ENCODE peak calls at places on chromosomes 3 and 15, in seven cellular contexts. F, R, M, X, C, A and P are unnamed samples.

GRCh38 chr15:58260186-58260910 is 122.2 kb downstream of the AQP9 start:
- DNase-seq in A (no peak), M (no peak), C (no peak), X (no peak), R (peak; percentile 27), F (no peak), P (no peak)

GRCh38 chr3:31094048-31094447 is 199.6 kb upstream of the GADL1 start:
- DNase-seq in F (no peak), A (no peak), X (no peak), M (no peak), C (no peak), R (no peak), P (no peak)

GRCh38 chr3:13277860-13278531 is 142.1 kb downstream of the NUP210 start:
- DNase-seq in M (peak; percentile 35), A (peak; percentile 60), C (no peak), F (no peak), X (no peak), R (peak; percentile 25), P (peak; percentile 50)

GRCh38 chr3:24639640-24640329 is 145.1 kb upstream of the THRB start:
- DNase-seq in F (no peak), A (no peak), X (no peak), R (no peak), C (no peak), M (no peak), P (no peak)

GRCh38 chr15:34331809-34332208 is 5.8 kb downstream of the SLC12A6 start:
- DNase-seq in M (no peak), F (no peak), A (no peak), R (no peak), X (no peak), C (no peak), P (no peak)

GRCh38 chr3:136937886-136938285 is 19.9 kb upstream of the IL20RB start:
- DNase-seq in A (no peak), R (no peak), M (no peak), C (no peak), X (no peak), F (no peak), P (peak; percentile 22)

GRCh38 chr3:186821429-186822367 is 15.4 kb upstream of the RFC4 start:
- DNase-seq in A (peak; percentile 71), M (no peak), R (peak; percentile 60), C (no peak), X (no peak), F (peak; percentile 54), P (peak; percentile 53)

GRCh38 chr3:47890037-47890831 is 87.3 kb downstream of the DHX30 start:
- DNase-seq in A (no peak), F (no peak), R (no peak), M (no peak), C (no peak), X (peak; percentile 36), P (no peak)

GRCh38 chr3:169772530-169772950 is 656 bp upstream of the MYNN start:
- DNase-seq in F (peak; percentile 59), C (peak; percentile 93), X (peak; percentile 67), A (peak; percentile 61), R (peak; percentile 87), M (peak; percentile 78), P (peak; percentile 67)